ENCODE peak calls at places on chromosomes 2 and 18, in nine cellular contexts. One of them, this sample, is unnamed.

GRCh38 chr2:166448106-166448505 is 45.9 kb downstream of the SCN7A start:
- DNase-seq in spleen: no peak
- DNase-seq in lower lobe of right lung: no peak
- DNase-seq in heart left ventricle: no peak
- DNase-seq in colonic mucosa: no peak
- DNase-seq in Peyer's patch: no peak
- DNase-seq in HCT116: no peak
- DNase-seq in upper lobe of right lung: no peak
- DNase-seq in coronary artery: no peak
- DNase-seq in this sample: no peak

GRCh38 chr2:239692348-239692747 is 291.5 kb upstream of the HDAC4 start:
- DNase-seq in spleen: no peak
- DNase-seq in lower lobe of right lung: no peak
- DNase-seq in heart left ventricle: no peak
- DNase-seq in colonic mucosa: peak; percentile 12
- DNase-seq in Peyer's patch: peak; percentile 2
- DNase-seq in HCT116: no peak
- DNase-seq in upper lobe of right lung: peak; percentile 39
- DNase-seq in coronary artery: peak; percentile 62
- DNase-seq in this sample: no peak

GRCh38 chr2:24824071-24824588 is 30.9 kb downstream of the CENPO start:
- DNase-seq in spleen: peak; percentile 41
- DNase-seq in lower lobe of right lung: no peak
- DNase-seq in heart left ventricle: no peak
- DNase-seq in colonic mucosa: peak; percentile 12
- DNase-seq in Peyer's patch: no peak
- DNase-seq in HCT116: no peak
- DNase-seq in upper lobe of right lung: no peak
- DNase-seq in coronary artery: peak; percentile 55
- DNase-seq in this sample: no peak

GRCh38 chr2:230874456-230874855 is 9.7 kb downstream of the ITM2C start:
- DNase-seq in spleen: peak; percentile 78
- DNase-seq in lower lobe of right lung: no peak
- DNase-seq in heart left ventricle: no peak
- DNase-seq in colonic mucosa: no peak
- DNase-seq in Peyer's patch: peak; percentile 12
- DNase-seq in HCT116: no peak
- DNase-seq in upper lobe of right lung: peak; percentile 52
- DNase-seq in coronary artery: peak; percentile 55
- DNase-seq in this sample: no peak

GRCh38 chr2:11004206-11004605 is 92.5 kb downstream of the KCNF1 start:
- DNase-seq in spleen: no peak
- DNase-seq in lower lobe of right lung: no peak
- DNase-seq in heart left ventricle: no peak
- DNase-seq in colonic mucosa: no peak
- DNase-seq in Peyer's patch: no peak
- DNase-seq in HCT116: no peak
- DNase-seq in upper lobe of right lung: no peak
- DNase-seq in coronary artery: no peak
- DNase-seq in this sample: no peak

GRCh38 chr2:228731517-228731916 is 539.6 kb downstream of the PID1 start:
- DNase-seq in spleen: no peak
- DNase-seq in lower lobe of right lung: no peak
- DNase-seq in heart left ventricle: no peak
- DNase-seq in colonic mucosa: no peak
- DNase-seq in Peyer's patch: no peak
- DNase-seq in HCT116: no peak
- DNase-seq in upper lobe of right lung: no peak
- DNase-seq in coronary artery: no peak
- DNase-seq in this sample: no peak

GRCh38 chr2:33929467-33929866 is 330.4 kb upstream of the FAM98A start:
- DNase-seq in spleen: no peak
- DNase-seq in lower lobe of right lung: no peak
- DNase-seq in heart left ventricle: no peak
- DNase-seq in colonic mucosa: no peak
- DNase-seq in Peyer's patch: no peak
- DNase-seq in HCT116: no peak
- DNase-seq in upper lobe of right lung: no peak
- DNase-seq in coronary artery: no peak
- DNase-seq in this sample: no peak

GRCh38 chr18:55485666-55486065 is 102.3 kb downstream of the TCF4 start:
- DNase-seq in spleen: no peak
- DNase-seq in lower lobe of right lung: no peak
- DNase-seq in heart left ventricle: no peak
- DNase-seq in colonic mucosa: no peak
- DNase-seq in Peyer's patch: no peak
- DNase-seq in HCT116: no peak
- DNase-seq in upper lobe of right lung: no peak
- DNase-seq in coronary artery: no peak
- DNase-seq in this sample: no peak

GRCh38 chr18:37476611-37477295 is 88.8 kb downstream of the CELF4 start:
- DNase-seq in spleen: no peak
- DNase-seq in lower lobe of right lung: no peak
- DNase-seq in heart left ventricle: no peak
- DNase-seq in colonic mucosa: no peak
- DNase-seq in Peyer's patch: no peak
- DNase-seq in HCT116: no peak
- DNase-seq in upper lobe of right lung: no peak
- DNase-seq in coronary artery: no peak
- DNase-seq in this sample: no peak

GRCh38 chr2:140502951-140503630 is 1627.7 kb downstream of the LRP1B start:
- DNase-seq in spleen: no peak
- DNase-seq in lower lobe of right lung: no peak
- DNase-seq in heart left ventricle: no peak
- DNase-seq in colonic mucosa: no peak
- DNase-seq in Peyer's patch: no peak
- DNase-seq in HCT116: no peak
- DNase-seq in upper lobe of right lung: no peak
- DNase-seq in coronary artery: no peak
- DNase-seq in this sample: no peak

GRCh38 chr2:127063701-127064590 is 43.0 kb downstream of the BIN1 start:
- DNase-seq in spleen: no peak
- DNase-seq in lower lobe of right lung: no peak
- DNase-seq in heart left ventricle: no peak
- DNase-seq in colonic mucosa: no peak
- DNase-seq in Peyer's patch: no peak
- DNase-seq in HCT116: no peak
- DNase-seq in upper lobe of right lung: no peak
- DNase-seq in coronary artery: no peak
- DNase-seq in this sample: no peak

GRCh38 chr2:127066942-127067341 is 40.0 kb downstream of the BIN1 start:
- DNase-seq in spleen: no peak
- DNase-seq in lower lobe of right lung: no peak
- DNase-seq in heart left ventricle: peak; percentile 77
- DNase-seq in colonic mucosa: peak; percentile 46
- DNase-seq in Peyer's patch: no peak
- DNase-seq in HCT116: no peak
- DNase-seq in upper lobe of right lung: no peak
- DNase-seq in coronary artery: no peak
- DNase-seq in this sample: no peak

GRCh38 chr2:127065932-127066318 is 41.0 kb downstream of the BIN1 start:
- DNase-seq in spleen: no peak
- DNase-seq in lower lobe of right lung: no peak
- DNase-seq in heart left ventricle: no peak
- DNase-seq in colonic mucosa: no peak
- DNase-seq in Peyer's patch: no peak
- DNase-seq in HCT116: no peak
- DNase-seq in upper lobe of right lung: no peak
- DNase-seq in coronary artery: no peak
- DNase-seq in this sample: no peak

GRCh38 chr2:127065299-127065931 is 41.5 kb downstream of the BIN1 start:
- DNase-seq in spleen: no peak
- DNase-seq in lower lobe of right lung: no peak
- DNase-seq in heart left ventricle: no peak
- DNase-seq in colonic mucosa: no peak
- DNase-seq in Peyer's patch: no peak
- DNase-seq in HCT116: no peak
- DNase-seq in upper lobe of right lung: no peak
- DNase-seq in coronary artery: no peak
- DNase-seq in this sample: no peak

DNA sequence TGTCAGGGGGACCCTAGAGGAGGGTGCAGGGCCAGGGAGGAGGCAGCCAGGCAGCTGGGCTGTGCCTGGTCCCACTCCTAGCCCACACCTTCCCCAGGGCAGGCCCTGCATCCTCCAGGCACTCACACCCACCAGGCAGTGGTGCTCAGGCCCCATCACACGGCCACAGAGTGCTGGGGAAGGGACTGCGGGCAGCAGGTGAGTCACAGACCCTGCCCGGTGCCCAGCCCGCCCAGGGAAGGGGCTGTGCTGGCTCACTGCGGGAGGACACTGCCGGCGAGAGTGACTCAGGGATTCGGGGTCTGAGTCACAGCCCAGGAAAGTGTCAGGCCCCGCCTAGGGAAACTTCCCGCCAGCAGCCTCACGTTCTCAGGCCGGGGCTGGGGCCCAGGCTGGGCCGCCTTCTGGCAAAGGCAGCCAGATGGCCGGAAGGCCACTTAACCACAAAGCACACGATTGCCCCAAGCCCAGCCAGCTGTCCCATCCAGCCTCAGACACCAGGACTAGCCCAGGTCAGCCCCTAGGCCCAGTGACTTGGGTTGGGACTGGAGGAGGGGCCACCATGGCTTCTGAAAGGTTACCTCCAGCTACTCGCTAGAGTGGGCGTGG is 42.2 kb downstream of the BIN1 start:
- DNase-seq in spleen: peak; percentile 91
- DNase-seq in lower lobe of right lung: peak; percentile 86
- DNase-seq in heart left ventricle: peak; percentile 92
- DNase-seq in colonic mucosa: peak; percentile 81
- DNase-seq in Peyer's patch: no peak
- DNase-seq in HCT116: peak; percentile 87
- DNase-seq in upper lobe of right lung: peak; percentile 86
- DNase-seq in coronary artery: peak; percentile 98
- DNase-seq in this sample: no peak
- TF ChIP-seq CTCF in spleen: peak; percentile 34
- TF ChIP-seq CTCF in lower lobe of right lung: no peak
- TF ChIP-seq CTCF in heart left ventricle: no peak
- TF ChIP-seq CTCF in colonic mucosa: no peak
- TF ChIP-seq CTCF in Peyer's patch: no peak
- TF ChIP-seq CTCF in HCT116: no peak
- TF ChIP-seq CTCF in upper lobe of right lung: no peak
- TF ChIP-seq CTCF in coronary artery: no peak
- TF ChIP-seq CTCF in this sample: peak; percentile 69

GRCh38 chr2:161414015-161414384 is 2.1 kb upstream of the TBR1 start:
- DNase-seq in spleen: no peak
- DNase-seq in lower lobe of right lung: no peak
- DNase-seq in heart left ventricle: no peak
- DNase-seq in colonic mucosa: no peak
- DNase-seq in Peyer's patch: no peak
- DNase-seq in HCT116: no peak
- DNase-seq in upper lobe of right lung: no peak
- DNase-seq in coronary artery: no peak
- DNase-seq in this sample: no peak
- TF ChIP-seq CTCF in spleen: no peak
- TF ChIP-seq CTCF in lower lobe of right lung: no peak
- TF ChIP-seq CTCF in heart left ventricle: no peak
- TF ChIP-seq CTCF in colonic mucosa: no peak
- TF ChIP-seq CTCF in Peyer's patch: no peak
- TF ChIP-seq CTCF in HCT116: no peak
- TF ChIP-seq CTCF in upper lobe of right lung: no peak
- TF ChIP-seq CTCF in coronary artery: no peak
- TF ChIP-seq CTCF in this sample: no peak

DNA sequence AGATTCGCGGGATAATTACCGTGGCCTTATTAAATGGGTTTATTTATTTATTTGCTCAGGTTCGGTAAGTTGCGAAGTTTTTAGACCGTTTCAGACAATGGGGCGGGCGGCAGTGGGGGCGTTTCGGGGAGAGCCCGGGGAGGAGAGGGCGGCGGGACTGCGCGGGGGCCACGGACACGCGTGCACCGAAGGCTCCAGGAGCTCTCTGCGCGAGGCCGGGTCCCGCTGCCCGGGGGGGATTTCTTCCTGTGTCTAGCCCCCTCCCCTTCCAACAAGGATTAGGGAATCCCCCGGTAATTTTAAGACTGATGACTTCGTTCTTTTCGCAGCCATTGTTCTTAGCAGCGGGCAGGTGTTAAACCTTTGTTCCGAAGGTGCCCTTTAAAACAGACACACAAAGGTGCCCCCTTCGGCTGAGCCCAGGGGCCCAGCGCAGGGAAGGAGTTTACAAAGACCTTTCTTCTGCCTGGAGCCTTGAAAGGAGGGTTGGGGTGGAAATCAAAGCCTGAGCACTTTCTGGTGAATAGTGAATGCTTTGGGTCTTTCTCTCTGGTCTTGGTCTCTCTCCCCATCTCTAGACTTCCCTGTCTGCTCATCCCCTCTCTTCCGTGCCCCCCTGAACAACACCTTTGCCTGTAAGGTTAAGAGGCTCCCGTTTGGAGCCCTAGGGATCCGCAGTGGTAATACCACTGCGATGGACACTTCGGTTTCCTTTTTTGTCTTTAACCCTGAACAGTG is 2.1 kb downstream of the TRIB2 start:
- DNase-seq in spleen: peak; percentile 80
- DNase-seq in lower lobe of right lung: no peak
- DNase-seq in heart left ventricle: no peak
- DNase-seq in colonic mucosa: no peak
- DNase-seq in Peyer's patch: no peak
- DNase-seq in HCT116: no peak
- DNase-seq in upper lobe of right lung: no peak
- DNase-seq in coronary artery: no peak
- DNase-seq in this sample: no peak
- TF ChIP-seq CTCF in spleen: no peak
- TF ChIP-seq CTCF in lower lobe of right lung: no peak
- TF ChIP-seq CTCF in heart left ventricle: no peak
- TF ChIP-seq CTCF in colonic mucosa: no peak
- TF ChIP-seq CTCF in Peyer's patch: no peak
- TF ChIP-seq CTCF in HCT116: no peak
- TF ChIP-seq CTCF in upper lobe of right lung: no peak
- TF ChIP-seq CTCF in coronary artery: no peak
- TF ChIP-seq CTCF in this sample: peak; percentile 23

GRCh38 chr18:9478545-9478944 is 3.2 kb downstream of the RALBP1 start:
- DNase-seq in spleen: peak; percentile 73
- DNase-seq in lower lobe of right lung: no peak
- DNase-seq in heart left ventricle: no peak
- DNase-seq in colonic mucosa: no peak
- DNase-seq in Peyer's patch: no peak
- DNase-seq in HCT116: no peak
- DNase-seq in upper lobe of right lung: no peak
- DNase-seq in coronary artery: peak; percentile 73
- DNase-seq in this sample: no peak

GRCh38 chr18:9474103-9474982 is 970 bp upstream of the RALBP1 start:
- DNase-seq in spleen: peak; percentile 75
- DNase-seq in lower lobe of right lung: no peak
- DNase-seq in heart left ventricle: peak; percentile 89
- DNase-seq in colonic mucosa: peak; percentile 91
- DNase-seq in Peyer's patch: no peak
- DNase-seq in HCT116: peak; percentile 72
- DNase-seq in upper lobe of right lung: no peak
- DNase-seq in coronary artery: peak; percentile 92
- DNase-seq in this sample: no peak

GRCh38 chr18:9475643-9476580 is 599 bp downstream of the RALBP1 start:
- DNase-seq in spleen: no peak
- DNase-seq in lower lobe of right lung: no peak
- DNase-seq in heart left ventricle: no peak
- DNase-seq in colonic mucosa: no peak
- DNase-seq in Peyer's patch: peak; percentile 57
- DNase-seq in HCT116: no peak
- DNase-seq in upper lobe of right lung: peak; percentile 86
- DNase-seq in coronary artery: peak; percentile 77
- DNase-seq in this sample: no peak

GRCh38 chr18:9477509-9477908 is 2.2 kb downstream of the RALBP1 start:
- DNase-seq in spleen: no peak
- DNase-seq in lower lobe of right lung: no peak
- DNase-seq in heart left ventricle: no peak
- DNase-seq in colonic mucosa: no peak
- DNase-seq in Peyer's patch: no peak
- DNase-seq in HCT116: no peak
- DNase-seq in upper lobe of right lung: no peak
- DNase-seq in coronary artery: no peak
- DNase-seq in this sample: no peak

GRCh38 chr18:9474983-9475642 is at the start of gene RALBP1:
- DNase-seq in spleen: peak; percentile 100
- DNase-seq in lower lobe of right lung: peak; percentile 100
- DNase-seq in heart left ventricle: peak; percentile 100
- DNase-seq in colonic mucosa: peak; percentile 99
- DNase-seq in Peyer's patch: peak; percentile 97
- DNase-seq in HCT116: peak; percentile 98
- DNase-seq in upper lobe of right lung: peak; percentile 100
- DNase-seq in coronary artery: peak; percentile 100
- DNase-seq in this sample: peak; percentile 100
- TF ChIP-seq CTCF in spleen: peak; percentile 37
- TF ChIP-seq CTCF in lower lobe of right lung: peak; percentile 26
- TF ChIP-seq CTCF in heart left ventricle: peak; percentile 44
- TF ChIP-seq CTCF in colonic mucosa: no peak
- TF ChIP-seq CTCF in Peyer's patch: no peak
- TF ChIP-seq CTCF in HCT116: no peak
- TF ChIP-seq CTCF in upper lobe of right lung: no peak
- TF ChIP-seq CTCF in coronary artery: no peak
- TF ChIP-seq CTCF in this sample: peak; percentile 72

This sample was measured in chondrocyte.